ENCODE peak calls at places on chromosomes 3 and 15, in four cellular contexts. U, Q, F and S are unnamed samples.

GRCh38 chr3:62451211-62451892 is 78.0 kb upstream of the FEZF2 start:
- DNase-seq in U (no peak), Q (no peak), F (no peak), S (no peak)

GRCh38 chr3:63349583-63350177 is 71.6 kb downstream of the SYNPR start:
- DNase-seq in U (no peak), Q (peak), F (no peak), S (peak)

GRCh38 chr15:90097475-90097874 is 4.8 kb downstream of the IDH2 start:
- DNase-seq in U (no peak), Q (peak), F (no peak), S (no peak)

GRCh38 chr3:38438421-38438820 is 15.3 kb upstream of the ACVR2B start:
- DNase-seq in U (peak), Q (peak), F (no peak), S (no peak)

GRCh38 chr3:52034651-52035050 is 21.7 kb downstream of the DUSP7 start:
- DNase-seq in U (no peak), Q (no peak), F (no peak), S (no peak)

GRCh38 chr3:56890448-56891083 is 88.8 kb upstream of the ARHGEF3 start:
- DNase-seq in U (no peak), Q (no peak), F (no peak), S (no peak)

GRCh38 chr15:39381517-39381916 is 199.4 kb upstream of the THBS1 start:
- DNase-seq in U (no peak), Q (no peak), F (no peak), S (peak)

GRCh38 chr3:114789803-114790202 is 357.3 kb downstream of the ZBTB20 start:
- DNase-seq in U (no peak), Q (no peak), F (no peak), S (no peak)

GRCh38 chr15:74180689-74181602 is 7.4 kb downstream of the ISLR start:
- DNase-seq in U (no peak), Q (no peak), F (no peak), S (no peak)

GRCh38 chr3:56878046-56878445 is 76.3 kb upstream of the ARHGEF3 start:
- DNase-seq in U (no peak), Q (peak), F (no peak), S (peak)

GRCh38 chr15:73927476-73928240 is 1.4 kb downstream of the LOXL1 start:
- DNase-seq in U (no peak), Q (peak), F (no peak), S (no peak)

GRCh38 chr3:15283702-15284101 is 48.7 kb downstream of the SH3BP5 start:
- DNase-seq in U (no peak), Q (no peak), F (no peak), S (no peak)

GRCh38 chr3:12307136-12307535 is 18.3 kb downstream of the PPARG start:
- DNase-seq in U (no peak), Q (no peak), F (no peak), S (no peak)

GRCh38 chr3:184229424-184230080 is at the start of gene VWA5B2:
- DNase-seq in U (no peak), Q (peak), F (no peak), S (no peak)

DNA sequence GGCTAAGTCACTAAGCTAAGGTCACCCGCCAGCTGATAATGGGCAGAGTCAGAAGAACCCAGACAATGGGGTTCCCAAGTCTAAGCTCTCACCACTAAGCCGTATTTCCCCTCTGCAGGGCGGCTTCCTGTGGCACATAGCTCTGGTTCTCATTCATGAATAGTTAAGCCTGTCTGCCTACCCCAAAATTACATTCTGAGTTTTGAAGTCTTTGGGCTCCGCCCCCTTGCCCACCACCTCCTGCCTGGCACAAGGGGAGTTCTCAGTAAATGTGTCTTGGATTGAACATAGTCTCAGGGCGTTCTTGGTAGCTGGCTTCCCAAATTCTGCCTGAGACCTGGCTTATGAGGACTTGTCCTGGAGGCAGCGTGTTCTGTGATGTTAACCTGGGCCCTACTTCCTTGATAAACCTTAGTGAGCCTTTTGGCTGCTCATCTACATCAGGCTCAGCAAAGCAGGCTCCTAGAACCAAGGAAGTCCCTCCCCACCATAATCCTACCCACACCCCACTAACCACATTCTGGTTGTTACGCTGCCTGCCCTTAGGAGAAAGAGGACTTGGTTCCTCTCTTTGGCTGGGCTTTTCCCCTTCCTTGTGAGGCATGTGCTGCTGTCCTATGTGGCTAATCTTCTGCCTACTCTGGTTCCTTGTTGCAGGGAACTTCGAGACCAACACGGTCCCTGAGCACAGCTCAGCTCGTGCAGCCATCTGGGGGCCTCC is 54.9 kb downstream of the STARD5 start:
- DNase-seq in U (no peak), Q (peak), F (no peak), S (no peak)
- H3K4me3 ChIP-seq in U (no peak), Q (no peak), F (no peak), S (no peak)

GRCh38 chr15:96344706-96345559 is 14.4 kb downstream of the NR2F2 start:
- DNase-seq in U (no peak), Q (no peak), F (no peak), S (no peak)
- H3K4me3 ChIP-seq in U (peak), Q (no peak), F (peak), S (peak)

DNA sequence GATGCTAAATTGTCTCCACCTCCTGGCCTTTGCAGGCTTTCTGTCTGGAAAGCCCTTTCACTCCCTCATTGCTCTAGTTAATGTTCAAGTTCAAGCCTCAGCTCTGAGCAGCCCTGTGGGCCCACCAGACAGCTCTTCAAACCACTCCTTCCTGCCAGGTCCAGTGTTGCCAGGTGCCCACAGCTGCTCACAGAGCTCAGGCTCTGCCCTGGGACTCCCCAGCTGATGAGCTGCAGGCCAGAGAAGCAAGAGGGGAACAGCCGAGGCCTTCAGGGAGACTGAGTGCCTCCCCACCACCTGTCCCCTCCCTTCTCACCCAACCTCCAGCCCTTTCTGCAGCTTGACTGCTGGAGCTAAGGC is 1.3 kb upstream of the ZBTB47 start:
- DNase-seq in U (no peak), Q (no peak), F (no peak), S (no peak)
- H3K4me3 ChIP-seq in U (peak), Q (no peak), F (peak), S (peak)

GRCh38 chr3:86782860-86783259 is 208.1 kb downstream of the VGLL3 start:
- DNase-seq in U (no peak), Q (no peak), F (no peak), S (no peak)

GRCh38 chr3:86788371-86788770 is 202.6 kb downstream of the VGLL3 start:
- DNase-seq in U (no peak), Q (no peak), F (no peak), S (peak)

GRCh38 chr3:86785381-86785780 is 205.6 kb downstream of the VGLL3 start:
- DNase-seq in U (no peak), Q (no peak), F (no peak), S (no peak)

GRCh38 chr3:86782271-86782670 is 208.7 kb downstream of the VGLL3 start:
- DNase-seq in U (no peak), Q (no peak), F (no peak), S (no peak)

GRCh38 chr3:86787091-86787490 is 203.9 kb downstream of the VGLL3 start:
- DNase-seq in U (no peak), Q (no peak), F (no peak), S (no peak)
- H3K4me3 ChIP-seq in U (no peak), Q (no peak), F (no peak), S (no peak)

DNA sequence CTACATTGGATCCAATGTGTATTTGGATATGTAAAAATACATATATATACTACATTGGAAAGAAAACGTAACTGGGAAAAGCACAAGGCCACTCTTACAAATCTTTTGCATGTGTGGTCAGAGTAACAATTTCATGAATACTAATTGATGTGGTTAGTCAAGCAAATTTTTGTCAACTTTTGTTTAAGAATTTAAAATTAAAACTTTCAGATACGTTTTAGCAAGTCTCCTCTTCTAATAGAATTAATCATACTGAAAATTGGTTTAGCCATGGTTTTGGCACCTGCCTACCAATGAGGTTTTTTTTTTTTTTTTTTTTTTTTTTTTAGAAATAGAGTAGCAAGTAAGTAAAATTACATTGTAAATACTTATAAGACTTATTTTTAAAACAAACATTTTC is 153.0 kb upstream of the CGNL1 start:
- DNase-seq in U (no peak), Q (no peak), F (no peak), S (no peak)
- H3K4me3 ChIP-seq in U (no peak), Q (no peak), F (no peak), S (no peak)

DNA sequence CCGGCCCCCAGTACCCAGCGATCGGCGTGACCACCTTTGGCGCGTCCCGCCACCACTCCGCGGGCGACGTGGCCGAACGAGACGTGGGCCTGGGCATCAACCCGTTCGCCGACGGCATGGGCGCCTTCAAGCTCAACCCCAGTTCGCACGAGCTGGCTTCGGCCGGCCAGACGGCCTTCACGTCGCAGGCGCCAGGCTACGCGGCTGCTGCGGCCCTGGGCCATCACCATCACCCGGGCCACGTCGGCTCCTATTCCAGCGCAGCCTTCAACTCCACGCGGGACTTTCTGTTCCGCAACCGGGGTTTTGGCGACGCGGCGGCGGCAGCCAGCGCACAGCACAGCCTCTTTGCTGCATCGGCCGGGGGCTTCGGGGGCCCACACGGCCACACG is 957 bp downstream of the ZIC1 start:
- DNase-seq in U (no peak), Q (no peak), F (no peak), S (no peak)
- H3K4me3 ChIP-seq in U (peak), Q (no peak), F (peak), S (peak)

DNA sequence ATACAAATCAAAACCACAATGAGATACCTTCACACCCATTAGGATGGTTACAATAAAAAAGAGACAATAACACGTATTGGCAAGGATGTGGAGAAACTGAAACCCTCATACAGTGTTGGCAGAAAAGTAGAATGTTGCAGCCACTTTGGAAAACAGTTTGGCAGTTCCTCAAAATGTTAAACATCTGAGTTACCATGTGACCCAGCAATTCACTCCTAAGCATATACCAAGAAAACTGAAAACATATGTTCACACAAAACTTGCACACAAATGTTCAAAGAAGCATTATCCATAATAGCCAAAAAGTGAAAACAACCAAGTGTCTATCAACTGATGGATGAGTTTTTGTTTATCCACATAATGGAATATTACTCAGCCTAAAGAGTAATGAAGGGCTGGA is 166.9 kb upstream of the FAM3D start:
- DNase-seq in U (no peak), Q (no peak), F (no peak), S (no peak)
- H3K4me3 ChIP-seq in U (no peak), Q (no peak), F (no peak), S (no peak)

DNA sequence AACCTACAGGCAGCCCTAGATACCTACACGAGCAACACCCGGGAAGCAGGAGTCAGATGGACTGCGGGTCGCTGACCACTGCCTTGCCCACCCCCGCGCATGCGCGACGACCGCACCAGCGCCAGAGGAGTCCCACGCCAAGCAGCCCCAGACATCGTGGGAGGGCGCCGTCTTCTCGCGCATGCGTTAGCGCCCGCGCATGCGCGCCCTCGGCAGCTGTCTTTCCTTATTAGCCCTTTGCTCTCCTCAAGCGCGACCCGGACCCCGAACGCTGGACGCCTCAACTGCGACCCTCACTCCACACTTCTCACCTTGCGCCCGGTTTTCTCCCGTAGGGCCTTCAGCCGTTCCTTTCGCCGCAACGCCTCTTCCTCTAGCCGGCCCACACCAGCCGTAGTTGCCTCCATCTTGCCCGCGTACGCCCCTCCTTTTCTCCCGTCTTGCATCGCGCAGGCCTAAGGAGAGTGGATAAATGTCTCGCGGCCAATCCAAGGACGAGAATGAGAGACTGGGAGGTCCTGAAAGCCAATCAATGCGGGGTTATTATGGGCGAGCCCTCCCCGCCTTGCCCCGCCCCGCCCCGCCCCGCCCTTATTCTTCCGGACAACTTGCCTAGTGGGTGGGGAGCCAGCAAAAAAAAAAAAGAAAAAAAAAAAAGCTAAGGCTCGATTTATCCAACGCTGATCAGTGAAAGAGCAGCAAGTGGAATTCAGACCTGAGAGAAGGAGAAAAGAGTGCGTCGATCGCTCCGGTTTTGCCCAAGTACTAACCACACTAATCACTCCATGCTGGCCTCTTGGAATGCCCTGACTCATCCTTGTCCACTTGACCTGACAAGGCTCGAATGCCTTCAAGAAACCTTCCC is at the start of gene CCDC12:
- DNase-seq in U (peak), Q (peak), F (peak), S (peak)
- H3K4me3 ChIP-seq in U (peak), Q (peak), F (peak), S (peak)

DNA sequence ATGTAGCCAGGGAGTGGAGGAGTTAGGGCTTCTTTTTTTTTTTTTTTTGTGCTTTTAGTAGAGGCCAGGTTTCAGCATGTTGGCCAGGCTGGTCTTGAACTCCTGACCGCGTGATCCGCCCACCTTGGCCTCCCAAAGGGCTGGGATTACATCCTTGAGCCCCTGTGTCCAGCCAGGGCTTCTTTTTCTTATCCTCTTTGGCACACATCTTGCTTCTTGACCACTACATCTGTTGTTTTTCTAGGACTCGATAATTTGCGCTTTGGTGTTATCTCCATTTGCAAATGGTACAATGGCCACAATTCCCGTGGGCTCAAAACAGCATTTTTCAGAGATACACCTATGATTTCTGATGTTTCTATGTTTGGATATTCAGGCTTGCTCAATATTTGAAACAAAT is 4.2 kb downstream of the SKIL start:
- DNase-seq in U (no peak), Q (no peak), F (no peak), S (no peak)
- H3K4me3 ChIP-seq in U (peak), Q (no peak), F (no peak), S (peak)

GRCh38 chr3:124881976-124882697 is 5.0 kb downstream of the ITGB5 start:
- DNase-seq in U (no peak), Q (no peak), F (no peak), S (no peak)

GRCh38 chr3:124879395-124879723 is 7.8 kb downstream of the ITGB5 start:
- DNase-seq in U (no peak), Q (no peak), F (no peak), S (no peak)

GRCh38 chr3:124877617-124878016 is 9.5 kb downstream of the ITGB5 start:
- DNase-seq in U (no peak), Q (no peak), F (no peak), S (no peak)

GRCh38 chr3:124882749-124883148 is 4.4 kb downstream of the ITGB5 start:
- DNase-seq in U (no peak), Q (no peak), F (no peak), S (no peak)

GRCh38 chr3:124878561-124879394 is 8.4 kb downstream of the ITGB5 start:
- DNase-seq in U (peak), Q (no peak), F (peak), S (peak)
- H3K4me3 ChIP-seq in U (no peak), Q (no peak), F (no peak), S (no peak)